ENCODE peak calls at places on chromosome 11, in seven cellular contexts. U is fibroblast of lung, C is tibial nerve, F is A549, W is AG09309, N is AG04450, S is GM13976. H is an unnamed sample.

GRCh38 chr11:75633409-75634011 is 35.3 kb downstream of the MAP6 start:
- DNase-seq in U (no peak), C (no peak), F (no peak), W (no peak), N (no peak), S (no peak), H (no peak)

GRCh38 chr11:2750101-2750509 is 50.3 kb upstream of the KCNQ1OT1 start:
- DNase-seq in U (no peak), C (no peak), F (no peak), W (no peak), N (no peak), S (no peak), H (no peak)

GRCh38 chr11:126423743-126424142 is 68.3 kb downstream of the ST3GAL4 start:
- DNase-seq in U (no peak), C (no peak), F (no peak), W (no peak), N (no peak), S (no peak), H (no peak)

GRCh38 chr11:434496-434895 is 7.3 kb downstream of the ANO9 start:
- DNase-seq in U (no peak), C (no peak), F (no peak), W (no peak), N (no peak), S (no peak), H (no peak)

GRCh38 chr11:134349109-134349801 is 17.5 kb downstream of the GLB1L2 start:
- DNase-seq in U (no peak), C (no peak), F (no peak), W (no peak), N (no peak), S (no peak), H (no peak)

GRCh38 chr11:10019906-10020682 is 273.9 kb downstream of the SBF2 start:
- DNase-seq in U (no peak), C (no peak), F (no peak), W (no peak), N (no peak), S (no peak), H (no peak)

GRCh38 chr11:95706974-95707387 is 82.6 kb downstream of the FAM76B start:
- DNase-seq in U (no peak), C (no peak), F (no peak), W (no peak), N (no peak), S (no peak), H (no peak)

GRCh38 chr11:117057317-117057716 is 40.9 kb downstream of the SIK3 start:
- DNase-seq in U (no peak), C (no peak), F (no peak), W (no peak), N (no peak), S (no peak), H (no peak)

GRCh38 chr11:64643927-64644326 is 52.9 kb downstream of the SLC22A12 start:
- DNase-seq in U (no peak), C (no peak), F (no peak), W (no peak), N (no peak), S (no peak), H (peak; percentile 40)

GRCh38 chr11:64643258-64643881 is 52.4 kb downstream of the SLC22A12 start:
- DNase-seq in U (no peak), C (no peak), F (no peak), W (no peak), N (no peak), S (no peak), H (peak; percentile 49)

GRCh38 chr11:64642876-64643257 is 51.8 kb downstream of the SLC22A12 start:
- DNase-seq in U (no peak), C (no peak), F (no peak), W (no peak), N (no peak), S (no peak), H (no peak)

GRCh38 chr11:64642418-64642735 is 51.4 kb downstream of the SLC22A12 start:
- DNase-seq in U (no peak), C (no peak), F (no peak), W (no peak), N (no peak), S (no peak), H (no peak)

DNA sequence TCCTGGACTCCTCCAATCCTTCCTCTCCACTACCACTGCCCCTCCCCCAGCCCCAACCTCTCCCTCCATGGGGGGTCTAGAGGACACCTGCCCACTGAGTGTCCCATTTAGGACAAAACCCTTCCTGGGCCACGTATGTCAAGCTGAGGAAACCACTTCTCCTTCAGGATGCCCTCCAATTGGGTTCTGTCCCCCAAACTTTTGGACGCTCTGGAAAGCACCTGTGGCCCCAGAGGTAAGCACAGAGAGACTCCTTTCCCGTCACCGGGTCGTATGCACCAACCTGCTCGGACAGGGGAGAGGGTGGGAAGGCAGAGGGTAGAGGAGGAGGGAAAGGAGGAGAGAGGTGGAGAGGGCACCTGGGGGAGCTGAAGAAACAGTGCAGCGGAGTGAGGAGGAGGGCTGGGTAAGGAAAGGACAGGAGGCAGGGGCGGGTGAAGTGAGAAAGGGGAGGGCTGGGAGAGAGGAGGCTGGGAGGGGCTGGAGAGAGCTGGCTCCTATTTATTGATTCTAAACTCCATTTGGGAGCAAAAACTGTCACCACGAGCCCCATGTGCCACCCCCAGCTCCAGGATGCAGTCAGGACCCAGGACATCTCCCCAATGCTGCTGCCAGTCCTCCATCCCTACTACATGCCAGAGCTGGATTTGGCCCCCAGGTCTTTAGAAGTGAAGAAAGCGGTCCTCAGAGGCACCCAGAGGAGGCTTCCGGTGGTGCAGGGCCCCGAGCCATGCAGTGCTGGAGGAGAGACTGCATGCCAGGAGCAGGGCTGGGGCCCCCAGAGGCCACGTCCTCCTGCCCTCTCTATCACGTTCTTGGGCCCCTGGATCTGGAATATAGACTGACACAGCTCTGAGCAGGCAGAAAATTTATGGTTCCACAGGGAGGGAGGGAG is 53.6 kb downstream of the SLC22A12 start:
- DNase-seq in U (no peak), C (no peak), F (peak; percentile 48), W (no peak), N (no peak), S (no peak), H (no peak)
- TF ChIP-seq CTCF in U (no peak), C (no peak), F (no peak), W (no peak), N (no peak), S (no peak), H (peak; percentile 22)

GRCh38 chr11:17985517-17985916 is 27.3 kb downstream of the SERGEF start:
- DNase-seq in U (no peak), C (no peak), F (no peak), W (no peak), N (no peak), S (no peak), H (no peak)
- TF ChIP-seq CTCF in U (no peak), C (no peak), F (no peak), W (no peak), N (no peak), S (no peak), H (no peak)

GRCh38 chr11:16815047-16815767 is 76.8 kb downstream of the C11orf58 start:
- DNase-seq in U (peak; percentile 84), C (peak; percentile 45), F (no peak), W (peak; percentile 7), N (no peak), S (no peak), H (no peak)
- TF ChIP-seq CTCF in U (no peak), C (no peak), F (no peak), W (no peak), N (no peak), S (no peak), H (no peak)

GRCh38 chr11:57456960-57457642 is 3.2 kb upstream of the RTN4RL2 start:
- DNase-seq in U (peak; percentile 87), C (peak; percentile 88), F (peak; percentile 80), W (peak; percentile 29), N (peak; percentile 59), S (peak; percentile 85), H (peak; percentile 86)
- TF ChIP-seq CTCF in U (peak; percentile 94), C (peak; percentile 98), F (peak; percentile 86), W (peak; percentile 99), N (peak; percentile 98), S (peak; percentile 98), H (peak; percentile 99)

GRCh38 chr11:93603225-93603624 is 58.3 kb upstream of the CEP295 start:
- DNase-seq in U (no peak), C (no peak), F (no peak), W (no peak), N (no peak), S (no peak), H (no peak)
- TF ChIP-seq CTCF in U (no peak), C (no peak), F (no peak), W (no peak), N (no peak), S (no peak), H (no peak)

DNA sequence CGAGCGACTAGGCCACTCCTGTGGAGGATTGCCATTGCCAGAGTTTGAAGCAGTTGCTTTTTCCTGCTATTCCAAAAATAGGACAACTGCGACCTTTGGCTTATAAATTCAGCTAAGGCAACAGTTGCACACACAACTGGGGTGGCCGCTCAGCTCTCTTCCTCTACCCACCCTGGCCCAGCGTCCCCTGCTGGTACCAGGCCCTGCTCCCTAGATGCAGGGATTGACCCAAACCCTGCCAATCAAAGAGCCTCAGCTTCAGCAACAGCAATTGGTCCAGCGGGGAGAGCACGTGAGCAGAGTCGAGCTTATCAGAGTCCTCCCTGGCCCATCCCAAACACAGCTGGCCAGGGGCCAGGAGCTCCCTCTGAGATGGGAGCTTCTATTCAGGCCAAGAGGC is 22.0 kb upstream of the CABP2 start:
- DNase-seq in U (no peak), C (no peak), F (no peak), W (no peak), N (no peak), S (no peak), H (no peak)
- TF ChIP-seq CTCF in U (no peak), C (no peak), F (no peak), W (no peak), N (no peak), S (no peak), H (no peak)

GRCh38 chr11:88103337-88104206 is 71.7 kb downstream of the RAB38 start:
- DNase-seq in U (peak; percentile 45), C (no peak), F (peak; percentile 58), W (no peak), N (peak; percentile 1), S (peak; percentile 17), H (peak; percentile 16)
- TF ChIP-seq CTCF in U (peak; percentile 46), C (peak; percentile 15), F (peak; percentile 89), W (peak; percentile 63), N (peak; percentile 75), S (peak; percentile 69), H (peak; percentile 65)

H was measured in GM13977.